ENCODE peak calls at places on chromosomes 4 and X, in six cellular contexts. L, E, S, V, O and F are unnamed samples.

GRCh38 chr4:123055943-123056342 is 133.5 kb upstream of the NUDT6 start:
- DNase-seq in S (no peak), E (no peak), L (no peak), V (no peak), O (no peak), F (no peak)

GRCh38 chr4:80053140-80053910 is 19.7 kb downstream of the ANTXR2 start:
- DNase-seq in O (no peak), S (no peak), V (no peak), L (no peak), E (no peak), F (no peak)

GRCh38 chrX:64792598-64793337 is 183.5 kb downstream of the ZC4H2 start:
- DNase-seq in S (no peak), V (no peak), O (no peak), E (no peak), L (no peak), F (no peak)

GRCh38 chrX:30570505-30570904 is 7.1 kb downstream of the TASL start:
- DNase-seq in S (no peak), E (no peak), O (no peak), V (no peak), L (no peak), F (no peak)

GRCh38 chrX:11346283-11346682 is 53.1 kb downstream of the AMELX start:
- DNase-seq in O (no peak), V (no peak), S (no peak), E (no peak), L (no peak), F (no peak)

GRCh38 chr4:148445903-148446261 is 3.7 kb upstream of the NR3C2 start:
- DNase-seq in E (no peak), S (no peak), L (no peak), O (no peak), V (no peak), F (peak)

GRCh38 chr4:1598641-1599481 is 85.3 kb downstream of the FAM53A start:
- DNase-seq in S (no peak), O (no peak), E (peak), L (no peak), V (no peak), F (no peak)

GRCh38 chr4:143286058-143286457 is 50.6 kb upstream of the GAB1 start:
- DNase-seq in E (no peak), L (no peak), V (no peak), O (no peak), S (no peak), F (no peak)

GRCh38 chr4:177005801-177006230 is 213.1 kb upstream of the VEGFC start:
- DNase-seq in E (no peak), S (no peak), L (no peak), V (no peak), O (no peak), F (no peak)

GRCh38 chrX:144648788-144649187 is 598.5 kb upstream of the SPANXN1 start:
- DNase-seq in S (no peak), E (no peak), O (no peak), L (no peak), V (no peak), F (no peak)

GRCh38 chr4:33724685-33725084 is 2519.6 kb downstream of the ARAP2 start:
- DNase-seq in O (no peak), V (no peak), L (no peak), S (no peak), E (no peak), F (no peak)

GRCh38 chr4:114659386-114660008 is 60.9 kb downstream of the UGT8 start:
- DNase-seq in O (peak), S (peak), V (no peak), E (no peak), L (no peak), F (peak)

GRCh38 chrX:154738013-154738738 is 12.7 kb downstream of the GAB3 start:
- DNase-seq in V (peak), S (no peak), L (no peak), O (no peak), E (no peak), F (no peak)

GRCh38 chr4:158729716-158730559 is 6.7 kb upstream of the PPID start:
- DNase-seq in E (no peak), V (peak), S (peak), O (peak), L (peak), F (peak)

GRCh38 chr4:48127882-48128394 is 6.1 kb downstream of the TXK start:
- DNase-seq in L (peak), V (peak), S (no peak), O (peak), E (peak), F (peak)

GRCh38 chr4:180665994-180666818 is 1577.0 kb upstream of the TENM3 start:
- DNase-seq in O (no peak), L (no peak), E (no peak), V (no peak), S (no peak), F (no peak)

GRCh38 chrX:30488092-30488491 is 89.5 kb downstream of the TASL start:
- DNase-seq in L (no peak), E (no peak), S (no peak), O (no peak), V (no peak), F (no peak)

DNA sequence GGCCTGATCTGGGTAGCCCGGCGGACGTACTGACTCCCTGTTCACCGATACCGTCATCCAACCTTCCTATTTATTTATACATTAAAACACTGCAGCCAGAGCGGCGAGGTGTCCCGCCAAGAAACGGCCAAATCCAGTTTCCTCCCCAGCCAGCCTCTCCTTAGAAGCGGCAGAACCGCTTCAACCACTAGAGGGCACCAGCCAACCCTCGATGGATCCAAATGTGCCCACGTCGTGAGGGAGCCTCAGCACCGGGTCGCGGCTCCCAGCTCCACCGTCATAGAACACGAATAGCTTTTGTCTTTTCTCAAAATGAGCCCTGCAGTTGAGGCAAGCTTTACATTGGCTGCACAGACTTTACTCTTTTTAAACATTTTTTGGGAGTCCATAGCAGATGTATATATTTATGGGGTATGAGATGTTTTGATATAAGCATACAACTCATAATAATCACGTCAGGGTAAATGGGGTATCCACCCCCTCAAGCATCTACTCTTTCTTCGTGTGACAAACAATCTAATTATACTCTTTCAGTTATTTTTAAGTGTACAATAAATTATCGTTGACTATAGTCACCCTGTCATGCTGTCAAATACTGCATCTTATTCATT is 13.0 kb upstream of the HELT start:
- DNase-seq in S (peak), O (peak), L (peak), V (peak), E (peak), F (peak)
- H3K27ac ChIP-seq in S (no peak), O (no peak), L (no peak), V (no peak), E (no peak), F (no peak)

GRCh38 chr4:38316045-38316444 is 348.0 kb upstream of the KLF3 start:
- DNase-seq in S (no peak), E (no peak), V (no peak), O (no peak), L (no peak), F (no peak)

GRCh38 chr4:38315296-38315695 is 348.7 kb upstream of the KLF3 start:
- DNase-seq in L (no peak), S (no peak), V (no peak), O (no peak), E (no peak), F (no peak)

GRCh38 chr4:38313175-38313574 is 350.8 kb upstream of the KLF3 start:
- DNase-seq in E (no peak), O (no peak), V (no peak), S (no peak), L (no peak), F (no peak)

GRCh38 chr4:38313999-38314561 is 349.9 kb upstream of the KLF3 start:
- DNase-seq in V (no peak), L (no peak), O (no peak), S (no peak), E (no peak), F (no peak)

GRCh38 chr4:38314663-38315062 is 349.3 kb upstream of the KLF3 start:
- DNase-seq in S (no peak), E (no peak), O (no peak), L (no peak), V (no peak), F (no peak)
- H3K27ac ChIP-seq in S (peak), E (no peak), O (peak), L (no peak), V (no peak), F (peak)

GRCh38 chr4:141636077-141636770 is at the start of gene IL15:
- DNase-seq in V (peak), L (peak), S (no peak), E (peak), O (peak), F (no peak)
- H3K27ac ChIP-seq in V (peak), L (peak), S (no peak), E (peak), O (peak), F (no peak)

DNA sequence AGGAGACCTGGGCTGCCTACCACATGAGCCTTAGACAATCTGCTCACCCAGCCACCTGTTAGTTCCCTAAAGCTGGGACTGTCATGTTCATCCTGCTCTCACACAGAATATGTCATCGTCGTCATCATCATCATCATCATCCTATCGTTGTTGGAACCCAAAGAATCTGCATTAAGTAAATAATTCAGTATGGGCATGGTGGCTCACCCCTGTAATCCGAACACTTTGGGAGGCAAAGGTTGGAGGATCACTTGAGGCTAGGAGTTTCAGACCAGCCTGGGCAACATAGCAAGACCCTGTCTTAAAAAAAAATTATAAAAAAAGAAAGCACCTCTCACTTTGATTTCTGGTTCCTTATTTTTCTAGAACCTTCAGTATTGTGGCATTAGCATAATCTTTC is 6.4 kb downstream of the ENOPH1 start:
- DNase-seq in L (no peak), E (no peak), S (peak), O (no peak), V (no peak), F (no peak)
- H3K27ac ChIP-seq in L (no peak), E (no peak), S (no peak), O (no peak), V (no peak), F (no peak)

GRCh38 chr4:110624016-110624770 is 1.3 kb upstream of the PITX2 start:
- DNase-seq in V (no peak), O (no peak), S (no peak), E (no peak), L (no peak), F (no peak)

GRCh38 chr4:110621839-110622751 is 782 bp downstream of the PITX2 start:
- DNase-seq in V (no peak), L (no peak), E (peak), O (no peak), S (no peak), F (no peak)

GRCh38 chr4:110624904-110625494 is 2.1 kb upstream of the PITX2 start:
- DNase-seq in V (no peak), E (no peak), L (no peak), O (no peak), S (no peak), F (no peak)

GRCh38 chr4:110622841-110623709 is at the start of gene PITX2:
- DNase-seq in S (no peak), O (no peak), V (peak), L (no peak), E (peak), F (no peak)

DNA sequence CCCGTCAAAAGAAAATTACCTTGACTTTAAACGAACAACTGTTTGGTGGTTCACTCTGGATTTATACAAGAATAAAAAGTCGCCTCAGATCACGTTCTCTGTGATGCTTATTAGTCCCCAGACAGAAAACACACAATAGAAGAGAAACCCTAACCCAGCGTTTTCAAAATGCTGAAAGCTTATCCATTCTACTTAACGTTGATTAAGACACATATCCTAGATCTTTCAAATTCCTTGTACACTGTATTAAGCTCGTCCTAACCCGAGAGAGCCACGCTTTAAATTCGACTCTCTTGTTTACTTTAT is 786 bp upstream of the PITX2 start:
- DNase-seq in V (no peak), O (no peak), L (no peak), E (no peak), S (no peak), F (no peak)
- H3K27ac ChIP-seq in V (no peak), O (no peak), L (no peak), E (no peak), S (no peak), F (no peak)

GRCh38 chrX:101668143-101668542 is 8.5 kb upstream of the ARMCX2 start:
- DNase-seq in O (no peak), E (no peak), V (no peak), S (no peak), L (no peak), F (no peak)
- H3K27ac ChIP-seq in O (no peak), E (no peak), V (no peak), S (no peak), L (no peak), F (no peak)

GRCh38 chr4:6940744-6941137 is 31.1 kb downstream of the TBC1D14 start:
- DNase-seq in O (no peak), S (no peak), E (no peak), V (no peak), L (no peak), F (no peak)

GRCh38 chr4:6943012-6943869 is 33.6 kb downstream of the TBC1D14 start:
- DNase-seq in E (no peak), V (no peak), L (no peak), O (no peak), S (no peak), F (no peak)

GRCh38 chr4:6941796-6942195 is 32.2 kb downstream of the TBC1D14 start:
- DNase-seq in E (no peak), V (no peak), L (no peak), O (no peak), S (no peak), F (no peak)

GRCh38 chr4:6943870-6944195 is 34.2 kb downstream of the TBC1D14 start:
- DNase-seq in L (no peak), S (no peak), E (no peak), V (no peak), O (no peak), F (no peak)

DNA sequence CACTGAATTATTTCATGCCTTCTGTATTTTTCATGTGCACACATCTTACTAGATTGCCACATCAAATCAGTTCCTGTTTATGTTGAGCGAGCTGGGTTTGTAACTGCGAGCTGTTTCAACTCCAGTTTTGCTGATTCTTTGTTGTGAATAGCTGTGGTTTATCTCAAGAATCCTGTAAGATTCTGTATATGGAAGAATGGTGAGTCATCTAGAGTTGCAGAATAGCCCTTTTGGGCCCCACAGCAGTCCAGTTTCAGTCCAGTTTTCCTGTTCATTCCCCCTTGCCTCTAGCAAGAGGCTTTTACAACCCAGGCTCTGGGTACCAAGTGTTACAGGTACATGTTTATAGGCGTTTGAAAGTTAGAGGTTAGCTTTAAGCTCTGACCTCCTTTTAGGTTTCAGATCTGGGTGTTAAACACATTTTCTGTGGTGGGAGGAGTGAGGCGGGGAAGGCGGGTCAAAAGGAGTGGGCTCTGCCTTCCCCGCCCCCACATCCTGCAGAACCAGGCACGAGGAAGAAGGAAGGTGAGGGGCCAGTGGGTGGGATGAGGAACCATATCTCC is 32.7 kb downstream of the TBC1D14 start:
- DNase-seq in E (no peak), L (no peak), S (no peak), V (peak), O (no peak), F (no peak)
- H3K27ac ChIP-seq in E (peak), L (peak), S (peak), V (peak), O (peak), F (peak)

DNA sequence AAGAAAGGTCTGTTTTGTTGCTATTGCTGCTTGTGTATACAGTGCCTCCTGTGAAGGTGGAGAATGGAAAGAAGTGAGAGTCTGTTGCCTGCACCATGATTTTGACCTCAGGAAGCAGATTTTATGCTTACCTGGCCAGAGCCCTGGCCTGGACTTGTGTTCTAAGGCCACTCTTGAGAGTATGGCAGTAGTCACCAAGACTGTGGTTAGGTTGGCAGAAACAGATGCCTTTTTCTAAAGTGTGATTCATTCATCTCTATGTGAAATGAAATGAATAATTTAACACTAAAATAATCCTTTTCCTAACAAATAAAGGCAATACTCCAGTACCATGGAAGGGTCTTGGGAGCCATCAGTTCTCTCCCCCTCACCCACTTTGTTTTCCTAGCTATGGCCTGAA is 161.8 kb downstream of the DCLK2 start:
- DNase-seq in E (no peak), O (no peak), L (no peak), S (no peak), V (no peak), F (no peak)
- H3K27ac ChIP-seq in E (no peak), O (no peak), L (no peak), S (no peak), V (no peak), F (no peak)